ENCODE peak calls at places on chromosomes 7 and 10, in nine cellular contexts. One of them, this sample, is unnamed.

GRCh38 chr10:74213571-74214162 is 62.6 kb downstream of the ADK start:
- DNase-seq in nephron progenitor cell: no peak
- DNase-seq in stimulated activated CD4-positive, alpha-beta T cell treated with anti-CD3 and anti-CD28 coated beads, Interleukin-1b, Interleukin-23, amount 100 ng/mL, for 24 hours: no peak
- DNase-seq in activated naive CD8-positive, alpha-beta T cell treated with anti-CD3 and anti-CD28 coated beads, Interleukin-2, amount 50 U/mL, for 24 hours: peak
- DNase-seq in B cell: peak
- DNase-seq in KBM-7: peak
- DNase-seq in mesothelial cell of epicardium: no peak
- DNase-seq in HTR-8/SVneo: peak
- DNase-seq in activated CD4-positive, alpha-beta T cell treated with anti-CD3 and anti-CD28 coated beads, Interleukin-2, amount 50 U/mL, for 48 hours: peak
- DNase-seq in this sample: no peak

GRCh38 chr10:44196008-44196320 is 188.9 kb downstream of the CXCL12 start:
- DNase-seq in HTR-8/SVneo: no peak
- DNase-seq in B cell: no peak
- DNase-seq in activated naive CD8-positive, alpha-beta T cell treated with anti-CD3 and anti-CD28 coated beads, Interleukin-2, amount 50 U/mL, for 24 hours: no peak
- DNase-seq in stimulated activated CD4-positive, alpha-beta T cell treated with anti-CD3 and anti-CD28 coated beads, Interleukin-1b, Interleukin-23, amount 100 ng/mL, for 24 hours: no peak
- DNase-seq in mesothelial cell of epicardium: no peak
- DNase-seq in nephron progenitor cell: no peak
- DNase-seq in KBM-7: no peak
- DNase-seq in activated CD4-positive, alpha-beta T cell treated with anti-CD3 and anti-CD28 coated beads, Interleukin-2, amount 50 U/mL, for 48 hours: no peak
- DNase-seq in this sample: no peak

GRCh38 chr10:99660662-99661369 is 1.5 kb downstream of the ENTPD7 start:
- DNase-seq in activated CD4-positive, alpha-beta T cell treated with anti-CD3 and anti-CD28 coated beads, Interleukin-2, amount 50 U/mL, for 48 hours: no peak
- DNase-seq in KBM-7: no peak
- DNase-seq in B cell: no peak
- DNase-seq in mesothelial cell of epicardium: no peak
- DNase-seq in nephron progenitor cell: no peak
- DNase-seq in HTR-8/SVneo: no peak
- DNase-seq in stimulated activated CD4-positive, alpha-beta T cell treated with anti-CD3 and anti-CD28 coated beads, Interleukin-1b, Interleukin-23, amount 100 ng/mL, for 24 hours: no peak
- DNase-seq in activated naive CD8-positive, alpha-beta T cell treated with anti-CD3 and anti-CD28 coated beads, Interleukin-2, amount 50 U/mL, for 24 hours: no peak
- DNase-seq in this sample: no peak

GRCh38 chr7:107989618-107990373 is 13.2 kb downstream of the LAMB1 start:
- DNase-seq in mesothelial cell of epicardium: no peak
- DNase-seq in activated naive CD8-positive, alpha-beta T cell treated with anti-CD3 and anti-CD28 coated beads, Interleukin-2, amount 50 U/mL, for 24 hours: no peak
- DNase-seq in nephron progenitor cell: no peak
- DNase-seq in HTR-8/SVneo: no peak
- DNase-seq in stimulated activated CD4-positive, alpha-beta T cell treated with anti-CD3 and anti-CD28 coated beads, Interleukin-1b, Interleukin-23, amount 100 ng/mL, for 24 hours: no peak
- DNase-seq in KBM-7: no peak
- DNase-seq in B cell: no peak
- DNase-seq in activated CD4-positive, alpha-beta T cell treated with anti-CD3 and anti-CD28 coated beads, Interleukin-2, amount 50 U/mL, for 48 hours: no peak
- DNase-seq in this sample: no peak

GRCh38 chr7:144908324-144908723 is 72.5 kb upstream of the TPK1 start:
- DNase-seq in nephron progenitor cell: no peak
- DNase-seq in stimulated activated CD4-positive, alpha-beta T cell treated with anti-CD3 and anti-CD28 coated beads, Interleukin-1b, Interleukin-23, amount 100 ng/mL, for 24 hours: no peak
- DNase-seq in mesothelial cell of epicardium: no peak
- DNase-seq in B cell: no peak
- DNase-seq in activated CD4-positive, alpha-beta T cell treated with anti-CD3 and anti-CD28 coated beads, Interleukin-2, amount 50 U/mL, for 48 hours: no peak
- DNase-seq in activated naive CD8-positive, alpha-beta T cell treated with anti-CD3 and anti-CD28 coated beads, Interleukin-2, amount 50 U/mL, for 24 hours: no peak
- DNase-seq in KBM-7: no peak
- DNase-seq in HTR-8/SVneo: no peak
- DNase-seq in this sample: no peak

GRCh38 chr10:77970869-77971803 is 44.6 kb upstream of the DLG5 start:
- DNase-seq in stimulated activated CD4-positive, alpha-beta T cell treated with anti-CD3 and anti-CD28 coated beads, Interleukin-1b, Interleukin-23, amount 100 ng/mL, for 24 hours: no peak
- DNase-seq in HTR-8/SVneo: peak
- DNase-seq in activated naive CD8-positive, alpha-beta T cell treated with anti-CD3 and anti-CD28 coated beads, Interleukin-2, amount 50 U/mL, for 24 hours: peak
- DNase-seq in mesothelial cell of epicardium: no peak
- DNase-seq in B cell: no peak
- DNase-seq in nephron progenitor cell: no peak
- DNase-seq in activated CD4-positive, alpha-beta T cell treated with anti-CD3 and anti-CD28 coated beads, Interleukin-2, amount 50 U/mL, for 48 hours: no peak
- DNase-seq in KBM-7: peak
- DNase-seq in this sample: no peak

GRCh38 chr7:54932818-54933543 is 85.8 kb upstream of the EGFR start:
- DNase-seq in B cell: no peak
- DNase-seq in KBM-7: peak
- DNase-seq in HTR-8/SVneo: peak
- DNase-seq in nephron progenitor cell: peak
- DNase-seq in activated CD4-positive, alpha-beta T cell treated with anti-CD3 and anti-CD28 coated beads, Interleukin-2, amount 50 U/mL, for 48 hours: no peak
- DNase-seq in activated naive CD8-positive, alpha-beta T cell treated with anti-CD3 and anti-CD28 coated beads, Interleukin-2, amount 50 U/mL, for 24 hours: no peak
- DNase-seq in stimulated activated CD4-positive, alpha-beta T cell treated with anti-CD3 and anti-CD28 coated beads, Interleukin-1b, Interleukin-23, amount 100 ng/mL, for 24 hours: no peak
- DNase-seq in mesothelial cell of epicardium: peak
- DNase-seq in this sample: no peak

GRCh38 chr10:7211857-7212577 is 198.8 kb downstream of the SFMBT2 start:
- DNase-seq in HTR-8/SVneo: no peak
- DNase-seq in nephron progenitor cell: no peak
- DNase-seq in B cell: no peak
- DNase-seq in KBM-7: no peak
- DNase-seq in stimulated activated CD4-positive, alpha-beta T cell treated with anti-CD3 and anti-CD28 coated beads, Interleukin-1b, Interleukin-23, amount 100 ng/mL, for 24 hours: no peak
- DNase-seq in mesothelial cell of epicardium: no peak
- DNase-seq in activated CD4-positive, alpha-beta T cell treated with anti-CD3 and anti-CD28 coated beads, Interleukin-2, amount 50 U/mL, for 48 hours: no peak
- DNase-seq in activated naive CD8-positive, alpha-beta T cell treated with anti-CD3 and anti-CD28 coated beads, Interleukin-2, amount 50 U/mL, for 24 hours: no peak
- DNase-seq in this sample: no peak

GRCh38 chr7:42272793-42273665 is 36.0 kb upstream of the GLI3 start:
- DNase-seq in stimulated activated CD4-positive, alpha-beta T cell treated with anti-CD3 and anti-CD28 coated beads, Interleukin-1b, Interleukin-23, amount 100 ng/mL, for 24 hours: no peak
- DNase-seq in activated CD4-positive, alpha-beta T cell treated with anti-CD3 and anti-CD28 coated beads, Interleukin-2, amount 50 U/mL, for 48 hours: no peak
- DNase-seq in mesothelial cell of epicardium: no peak
- DNase-seq in activated naive CD8-positive, alpha-beta T cell treated with anti-CD3 and anti-CD28 coated beads, Interleukin-2, amount 50 U/mL, for 24 hours: no peak
- DNase-seq in HTR-8/SVneo: peak
- DNase-seq in KBM-7: no peak
- DNase-seq in nephron progenitor cell: no peak
- DNase-seq in B cell: no peak
- DNase-seq in this sample: no peak

GRCh38 chr10:132814469-132814856 is 28.5 kb upstream of the NKX6-2 start:
- DNase-seq in KBM-7: no peak
- DNase-seq in activated naive CD8-positive, alpha-beta T cell treated with anti-CD3 and anti-CD28 coated beads, Interleukin-2, amount 50 U/mL, for 24 hours: no peak
- DNase-seq in stimulated activated CD4-positive, alpha-beta T cell treated with anti-CD3 and anti-CD28 coated beads, Interleukin-1b, Interleukin-23, amount 100 ng/mL, for 24 hours: no peak
- DNase-seq in mesothelial cell of epicardium: no peak
- DNase-seq in activated CD4-positive, alpha-beta T cell treated with anti-CD3 and anti-CD28 coated beads, Interleukin-2, amount 50 U/mL, for 48 hours: no peak
- DNase-seq in HTR-8/SVneo: no peak
- DNase-seq in B cell: no peak
- DNase-seq in nephron progenitor cell: no peak
- DNase-seq in this sample: no peak

GRCh38 chr10:97584798-97585438 is 729 bp downstream of the HOGA1 start:
- DNase-seq in activated naive CD8-positive, alpha-beta T cell treated with anti-CD3 and anti-CD28 coated beads, Interleukin-2, amount 50 U/mL, for 24 hours: no peak
- DNase-seq in nephron progenitor cell: no peak
- DNase-seq in HTR-8/SVneo: no peak
- DNase-seq in KBM-7: no peak
- DNase-seq in mesothelial cell of epicardium: no peak
- DNase-seq in activated CD4-positive, alpha-beta T cell treated with anti-CD3 and anti-CD28 coated beads, Interleukin-2, amount 50 U/mL, for 48 hours: no peak
- DNase-seq in B cell: no peak
- DNase-seq in stimulated activated CD4-positive, alpha-beta T cell treated with anti-CD3 and anti-CD28 coated beads, Interleukin-1b, Interleukin-23, amount 100 ng/mL, for 24 hours: no peak
- DNase-seq in this sample: no peak

GRCh38 chr10:70309661-70310060 is 25.9 kb upstream of the NPFFR1 start:
- DNase-seq in nephron progenitor cell: no peak
- DNase-seq in mesothelial cell of epicardium: no peak
- DNase-seq in activated naive CD8-positive, alpha-beta T cell treated with anti-CD3 and anti-CD28 coated beads, Interleukin-2, amount 50 U/mL, for 24 hours: no peak
- DNase-seq in KBM-7: no peak
- DNase-seq in HTR-8/SVneo: no peak
- DNase-seq in activated CD4-positive, alpha-beta T cell treated with anti-CD3 and anti-CD28 coated beads, Interleukin-2, amount 50 U/mL, for 48 hours: no peak
- DNase-seq in B cell: no peak
- DNase-seq in stimulated activated CD4-positive, alpha-beta T cell treated with anti-CD3 and anti-CD28 coated beads, Interleukin-1b, Interleukin-23, amount 100 ng/mL, for 24 hours: no peak
- DNase-seq in this sample: no peak

GRCh38 chr7:47413526-47414341 is 168.2 kb downstream of the TNS3 start:
- DNase-seq in HTR-8/SVneo: no peak
- DNase-seq in B cell: no peak
- DNase-seq in activated naive CD8-positive, alpha-beta T cell treated with anti-CD3 and anti-CD28 coated beads, Interleukin-2, amount 50 U/mL, for 24 hours: no peak
- DNase-seq in activated CD4-positive, alpha-beta T cell treated with anti-CD3 and anti-CD28 coated beads, Interleukin-2, amount 50 U/mL, for 48 hours: no peak
- DNase-seq in KBM-7: no peak
- DNase-seq in stimulated activated CD4-positive, alpha-beta T cell treated with anti-CD3 and anti-CD28 coated beads, Interleukin-1b, Interleukin-23, amount 100 ng/mL, for 24 hours: no peak
- DNase-seq in nephron progenitor cell: no peak
- DNase-seq in mesothelial cell of epicardium: no peak
- DNase-seq in this sample: no peak

GRCh38 chr7:135661311-135662122 is 797 bp upstream of the STMP1 start:
- DNase-seq in KBM-7: peak
- DNase-seq in nephron progenitor cell: no peak
- DNase-seq in mesothelial cell of epicardium: no peak
- DNase-seq in activated CD4-positive, alpha-beta T cell treated with anti-CD3 and anti-CD28 coated beads, Interleukin-2, amount 50 U/mL, for 48 hours: no peak
- DNase-seq in HTR-8/SVneo: no peak
- DNase-seq in stimulated activated CD4-positive, alpha-beta T cell treated with anti-CD3 and anti-CD28 coated beads, Interleukin-1b, Interleukin-23, amount 100 ng/mL, for 24 hours: no peak
- DNase-seq in activated naive CD8-positive, alpha-beta T cell treated with anti-CD3 and anti-CD28 coated beads, Interleukin-2, amount 50 U/mL, for 24 hours: no peak
- DNase-seq in B cell: no peak
- DNase-seq in this sample: no peak

GRCh38 chr7:66256281-66256680 is 51.1 kb downstream of the TPST1 start:
- DNase-seq in mesothelial cell of epicardium: no peak
- DNase-seq in HTR-8/SVneo: no peak
- DNase-seq in activated naive CD8-positive, alpha-beta T cell treated with anti-CD3 and anti-CD28 coated beads, Interleukin-2, amount 50 U/mL, for 24 hours: no peak
- DNase-seq in B cell: no peak
- DNase-seq in stimulated activated CD4-positive, alpha-beta T cell treated with anti-CD3 and anti-CD28 coated beads, Interleukin-1b, Interleukin-23, amount 100 ng/mL, for 24 hours: no peak
- DNase-seq in nephron progenitor cell: no peak
- DNase-seq in activated CD4-positive, alpha-beta T cell treated with anti-CD3 and anti-CD28 coated beads, Interleukin-2, amount 50 U/mL, for 48 hours: no peak
- DNase-seq in KBM-7: no peak
- DNase-seq in this sample: no peak

GRCh38 chr7:13742126-13742525 is 247.3 kb downstream of the ETV1 start:
- DNase-seq in mesothelial cell of epicardium: no peak
- DNase-seq in activated naive CD8-positive, alpha-beta T cell treated with anti-CD3 and anti-CD28 coated beads, Interleukin-2, amount 50 U/mL, for 24 hours: no peak
- DNase-seq in HTR-8/SVneo: peak
- DNase-seq in B cell: no peak
- DNase-seq in activated CD4-positive, alpha-beta T cell treated with anti-CD3 and anti-CD28 coated beads, Interleukin-2, amount 50 U/mL, for 48 hours: no peak
- DNase-seq in nephron progenitor cell: no peak
- DNase-seq in KBM-7: no peak
- DNase-seq in stimulated activated CD4-positive, alpha-beta T cell treated with anti-CD3 and anti-CD28 coated beads, Interleukin-1b, Interleukin-23, amount 100 ng/mL, for 24 hours: no peak
- DNase-seq in this sample: no peak